ENCODE peak calls at places on chromosome 17, in eight cellular contexts. One of them, this sample, is unnamed.
A peak's percentile ranks its signal among the peaks of the same experiment; 100 is the strongest.

GRCh38 chr17:45668316-45668715 is 115.8 kb upstream of the CRHR1 start:
- DNase-seq in HFFc6: no peak
- DNase-seq in left ventricle myocardium inferior: no peak
- DNase-seq in ascending aorta: no peak
- DNase-seq in transverse colon: no peak
- DNase-seq in Peyer's patch: no peak
- DNase-seq in heart left ventricle: no peak
- DNase-seq in Caco-2: no peak
- DNase-seq in this sample: no peak

GRCh38 chr17:59154335-59154720 is 658 bp downstream of the SKA2 start:
- DNase-seq in HFFc6: no peak
- DNase-seq in left ventricle myocardium inferior: no peak
- DNase-seq in ascending aorta: no peak
- DNase-seq in transverse colon: peak; percentile 46
- DNase-seq in Peyer's patch: peak; percentile 61
- DNase-seq in heart left ventricle: peak; percentile 35
- DNase-seq in Caco-2: no peak
- DNase-seq in this sample: peak; percentile 39

GRCh38 chr17:882827-883585 is 96.6 kb downstream of the NXN start:
- DNase-seq in HFFc6: no peak
- DNase-seq in left ventricle myocardium inferior: peak; percentile 78
- DNase-seq in ascending aorta: no peak
- DNase-seq in transverse colon: peak; percentile 34
- DNase-seq in Peyer's patch: peak; percentile 52
- DNase-seq in heart left ventricle: peak; percentile 79
- DNase-seq in Caco-2: no peak
- DNase-seq in this sample: no peak

GRCh38 chr17:58232707-58233156 is 5.7 kb upstream of the LPO start:
- DNase-seq in HFFc6: peak; percentile 87
- DNase-seq in left ventricle myocardium inferior: no peak
- DNase-seq in ascending aorta: no peak
- DNase-seq in transverse colon: no peak
- DNase-seq in Peyer's patch: no peak
- DNase-seq in heart left ventricle: no peak
- DNase-seq in Caco-2: no peak
- DNase-seq in this sample: no peak

GRCh38 chr17:83124871-83125514 is 45.6 kb downstream of the METRNL start:
- DNase-seq in HFFc6: no peak
- DNase-seq in left ventricle myocardium inferior: no peak
- DNase-seq in ascending aorta: peak; percentile 65
- DNase-seq in transverse colon: no peak
- DNase-seq in Peyer's patch: peak; percentile 51
- DNase-seq in heart left ventricle: no peak
- DNase-seq in Caco-2: no peak
- DNase-seq in this sample: no peak

GRCh38 chr17:50563095-50563511 is 2.6 kb downstream of the CACNA1G start:
- DNase-seq in HFFc6: no peak
- DNase-seq in left ventricle myocardium inferior: no peak
- DNase-seq in ascending aorta: no peak
- DNase-seq in transverse colon: no peak
- DNase-seq in Peyer's patch: no peak
- DNase-seq in heart left ventricle: no peak
- DNase-seq in Caco-2: no peak
- DNase-seq in this sample: no peak

GRCh38 chr17:63482509-63482908 is 5.6 kb downstream of the ACE start:
- DNase-seq in HFFc6: no peak
- DNase-seq in left ventricle myocardium inferior: no peak
- DNase-seq in ascending aorta: no peak
- DNase-seq in transverse colon: no peak
- DNase-seq in Peyer's patch: no peak
- DNase-seq in heart left ventricle: no peak
- DNase-seq in Caco-2: no peak
- DNase-seq in this sample: no peak

GRCh38 chr17:66347661-66348604 is 45.5 kb downstream of the PRKCA start:
- DNase-seq in HFFc6: peak; percentile 35
- DNase-seq in left ventricle myocardium inferior: no peak
- DNase-seq in ascending aorta: no peak
- DNase-seq in transverse colon: peak; percentile 53
- DNase-seq in Peyer's patch: no peak
- DNase-seq in heart left ventricle: no peak
- DNase-seq in Caco-2: no peak
- DNase-seq in this sample: peak; percentile 42

GRCh38 chr17:8015957-8016631 is 13.7 kb downstream of the GUCY2D start:
- DNase-seq in HFFc6: no peak
- DNase-seq in left ventricle myocardium inferior: no peak
- DNase-seq in ascending aorta: peak; percentile 60
- DNase-seq in transverse colon: peak; percentile 63
- DNase-seq in Peyer's patch: no peak
- DNase-seq in heart left ventricle: no peak
- DNase-seq in Caco-2: peak; percentile 39
- DNase-seq in this sample: no peak

GRCh38 chr17:72476134-72476533 is 355.3 kb downstream of the SOX9 start:
- DNase-seq in HFFc6: no peak
- DNase-seq in left ventricle myocardium inferior: no peak
- DNase-seq in ascending aorta: no peak
- DNase-seq in transverse colon: no peak
- DNase-seq in Peyer's patch: no peak
- DNase-seq in heart left ventricle: no peak
- DNase-seq in Caco-2: no peak
- DNase-seq in this sample: no peak

GRCh38 chr17:72477529-72477928 is 356.7 kb downstream of the SOX9 start:
- DNase-seq in HFFc6: no peak
- DNase-seq in left ventricle myocardium inferior: no peak
- DNase-seq in ascending aorta: no peak
- DNase-seq in transverse colon: peak; percentile 70
- DNase-seq in Peyer's patch: peak; percentile 71
- DNase-seq in heart left ventricle: no peak
- DNase-seq in Caco-2: peak; percentile 62
- DNase-seq in this sample: peak; percentile 52

GRCh38 chr17:72481572-72481971 is 360.8 kb downstream of the SOX9 start:
- DNase-seq in HFFc6: no peak
- DNase-seq in left ventricle myocardium inferior: no peak
- DNase-seq in ascending aorta: no peak
- DNase-seq in transverse colon: no peak
- DNase-seq in Peyer's patch: no peak
- DNase-seq in heart left ventricle: no peak
- DNase-seq in Caco-2: no peak
- DNase-seq in this sample: no peak

GRCh38 chr17:72476575-72476986 is 355.8 kb downstream of the SOX9 start:
- DNase-seq in HFFc6: no peak
- DNase-seq in left ventricle myocardium inferior: no peak
- DNase-seq in ascending aorta: no peak
- DNase-seq in transverse colon: no peak
- DNase-seq in Peyer's patch: no peak
- DNase-seq in heart left ventricle: no peak
- DNase-seq in Caco-2: no peak
- DNase-seq in this sample: no peak

GRCh38 chr17:72479113-72479512 is 358.3 kb downstream of the SOX9 start:
- DNase-seq in HFFc6: no peak
- DNase-seq in left ventricle myocardium inferior: no peak
- DNase-seq in ascending aorta: no peak
- DNase-seq in transverse colon: no peak
- DNase-seq in Peyer's patch: no peak
- DNase-seq in heart left ventricle: no peak
- DNase-seq in Caco-2: no peak
- DNase-seq in this sample: no peak
- TF ChIP-seq CTCF in HFFc6: peak; percentile 41
- TF ChIP-seq CTCF in left ventricle myocardium inferior: no peak
- TF ChIP-seq CTCF in ascending aorta: no peak
- TF ChIP-seq CTCF in transverse colon: no peak
- TF ChIP-seq CTCF in Peyer's patch: no peak
- TF ChIP-seq CTCF in heart left ventricle: no peak
- TF ChIP-seq CTCF in Caco-2: peak; percentile 20
- TF ChIP-seq CTCF in this sample: no peak

GRCh38 chr17:31094600-31095238 is at the start of gene NF1:
- DNase-seq in HFFc6: peak; percentile 95
- DNase-seq in left ventricle myocardium inferior: peak; percentile 96
- DNase-seq in ascending aorta: peak; percentile 98
- DNase-seq in transverse colon: peak; percentile 97
- DNase-seq in Peyer's patch: peak; percentile 97
- DNase-seq in heart left ventricle: peak; percentile 95
- DNase-seq in Caco-2: peak; percentile 97
- DNase-seq in this sample: peak; percentile 95
- TF ChIP-seq CTCF in HFFc6: no peak
- TF ChIP-seq CTCF in left ventricle myocardium inferior: no peak
- TF ChIP-seq CTCF in ascending aorta: no peak
- TF ChIP-seq CTCF in transverse colon: no peak
- TF ChIP-seq CTCF in Peyer's patch: no peak
- TF ChIP-seq CTCF in heart left ventricle: no peak
- TF ChIP-seq CTCF in Caco-2: no peak
- TF ChIP-seq CTCF in this sample: no peak

GRCh38 chr17:76671912-76672262 is 28.3 kb upstream of the ST6GALNAC1 start:
- DNase-seq in HFFc6: no peak
- DNase-seq in left ventricle myocardium inferior: no peak
- DNase-seq in ascending aorta: no peak
- DNase-seq in transverse colon: no peak
- DNase-seq in Peyer's patch: no peak
- DNase-seq in heart left ventricle: no peak
- DNase-seq in Caco-2: no peak
- DNase-seq in this sample: no peak
- TF ChIP-seq CTCF in HFFc6: no peak
- TF ChIP-seq CTCF in left ventricle myocardium inferior: peak; percentile 34
- TF ChIP-seq CTCF in ascending aorta: no peak
- TF ChIP-seq CTCF in transverse colon: no peak
- TF ChIP-seq CTCF in Peyer's patch: no peak
- TF ChIP-seq CTCF in heart left ventricle: no peak
- TF ChIP-seq CTCF in Caco-2: no peak
- TF ChIP-seq CTCF in this sample: no peak

GRCh38 chr17:69594641-69595040 is 180.1 kb downstream of the MAP2K6 start:
- DNase-seq in HFFc6: no peak
- DNase-seq in left ventricle myocardium inferior: no peak
- DNase-seq in ascending aorta: no peak
- DNase-seq in transverse colon: no peak
- DNase-seq in Peyer's patch: no peak
- DNase-seq in heart left ventricle: no peak
- DNase-seq in Caco-2: no peak
- DNase-seq in this sample: no peak

GRCh38 chr17:69593351-69593715 is 178.8 kb downstream of the MAP2K6 start:
- DNase-seq in HFFc6: peak; percentile 28
- DNase-seq in left ventricle myocardium inferior: no peak
- DNase-seq in ascending aorta: no peak
- DNase-seq in transverse colon: no peak
- DNase-seq in Peyer's patch: no peak
- DNase-seq in heart left ventricle: no peak
- DNase-seq in Caco-2: no peak
- DNase-seq in this sample: no peak

GRCh38 chr17:69592692-69593350 is 178.3 kb downstream of the MAP2K6 start:
- DNase-seq in HFFc6: peak; percentile 89
- DNase-seq in left ventricle myocardium inferior: no peak
- DNase-seq in ascending aorta: no peak
- DNase-seq in transverse colon: no peak
- DNase-seq in Peyer's patch: no peak
- DNase-seq in heart left ventricle: no peak
- DNase-seq in Caco-2: no peak
- DNase-seq in this sample: no peak

GRCh38 chr17:69596141-69596540 is 181.6 kb downstream of the MAP2K6 start:
- DNase-seq in HFFc6: no peak
- DNase-seq in left ventricle myocardium inferior: no peak
- DNase-seq in ascending aorta: no peak
- DNase-seq in transverse colon: no peak
- DNase-seq in Peyer's patch: no peak
- DNase-seq in heart left ventricle: no peak
- DNase-seq in Caco-2: no peak
- DNase-seq in this sample: no peak

DNA sequence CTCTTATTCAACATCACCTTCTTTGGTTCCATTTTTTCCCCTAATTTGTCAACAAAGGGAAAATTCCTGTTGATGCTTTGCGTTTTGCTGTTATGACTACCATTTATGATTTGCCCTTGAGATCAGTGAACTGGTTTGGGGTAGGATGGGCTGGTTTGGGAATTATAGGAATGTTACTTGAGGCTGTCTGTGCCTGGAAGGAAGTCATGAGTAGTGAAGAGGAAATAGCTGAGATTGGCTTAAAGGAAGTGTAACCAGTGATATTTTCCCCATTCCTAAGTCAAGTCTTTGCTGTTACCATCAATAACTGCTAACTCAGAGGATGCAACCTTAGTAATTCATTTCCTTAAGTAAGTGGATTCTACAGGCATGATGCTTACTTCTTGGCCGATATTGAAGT is 179.2 kb downstream of the MAP2K6 start:
- DNase-seq in HFFc6: no peak
- DNase-seq in left ventricle myocardium inferior: no peak
- DNase-seq in ascending aorta: no peak
- DNase-seq in transverse colon: no peak
- DNase-seq in Peyer's patch: no peak
- DNase-seq in heart left ventricle: no peak
- DNase-seq in Caco-2: no peak
- DNase-seq in this sample: no peak
- TF ChIP-seq CTCF in HFFc6: no peak
- TF ChIP-seq CTCF in left ventricle myocardium inferior: no peak
- TF ChIP-seq CTCF in ascending aorta: no peak
- TF ChIP-seq CTCF in transverse colon: no peak
- TF ChIP-seq CTCF in Peyer's patch: no peak
- TF ChIP-seq CTCF in heart left ventricle: no peak
- TF ChIP-seq CTCF in Caco-2: no peak
- TF ChIP-seq CTCF in this sample: no peak

GRCh38 chr17:81468765-81469121 is 43.9 kb downstream of the ACTG1 start:
- DNase-seq in HFFc6: no peak
- DNase-seq in left ventricle myocardium inferior: no peak
- DNase-seq in ascending aorta: no peak
- DNase-seq in transverse colon: no peak
- DNase-seq in Peyer's patch: no peak
- DNase-seq in heart left ventricle: no peak
- DNase-seq in Caco-2: no peak
- DNase-seq in this sample: no peak
- TF ChIP-seq CTCF in HFFc6: no peak
- TF ChIP-seq CTCF in left ventricle myocardium inferior: no peak
- TF ChIP-seq CTCF in ascending aorta: no peak
- TF ChIP-seq CTCF in transverse colon: no peak
- TF ChIP-seq CTCF in Peyer's patch: no peak
- TF ChIP-seq CTCF in heart left ventricle: no peak
- TF ChIP-seq CTCF in Caco-2: no peak
- TF ChIP-seq CTCF in this sample: no peak

This sample was measured in Calu3.